ENCODE peak calls at places on chromosome 17, in eight cellular contexts. J is ovary, F is PC-3, I is neural progenitor cell, D is esophagus muscularis mucosa, K is astrocyte of the spinal cord, A is B cell, Y is epithelial cell of esophagus. B is an unnamed sample.

GRCh38 chr17:3712811-3713463 is 10.8 kb upstream of the HASPIN start:
- DNase-seq in I (no peak), F (no peak), A (no peak), K (no peak), J (no peak), D (no peak), Y (no peak), B (no peak)

GRCh38 chr17:29574732-29575510 is 6.4 kb downstream of the TP53I13 start:
- DNase-seq in K (no peak), F (no peak), Y (no peak), I (no peak), D (no peak), J (peak; percentile 24), A (no peak), B (no peak)

GRCh38 chr17:77322534-77323412 is 182.0 kb downstream of the SEC14L1 start:
- DNase-seq in A (peak; percentile 89), I (peak; percentile 23), D (no peak), F (peak; percentile 99), K (peak; percentile 100), J (peak; percentile 92), Y (peak; percentile 94), B (peak; percentile 90)

GRCh38 chr17:48149174-48150106 is 41.9 kb downstream of the SNX11 start:
- DNase-seq in J (no peak), K (no peak), I (peak; percentile 63), D (no peak), F (no peak), A (no peak), Y (no peak), B (no peak)

GRCh38 chr17:17042851-17043667 is 802 bp downstream of the MPRIP start:
- DNase-seq in Y (peak; percentile 70), K (peak; percentile 43), J (peak; percentile 31), F (peak; percentile 58), A (peak; percentile 52), I (peak; percentile 45), D (no peak), B (no peak)

GRCh38 chr17:19570497-19571151 is 37.0 kb downstream of the SLC47A1 start:
- DNase-seq in I (no peak), D (no peak), A (no peak), F (no peak), Y (no peak), J (no peak), K (no peak), B (no peak)

GRCh38 chr17:81426676-81427445 is 31.6 kb downstream of the BAHCC1 start:
- DNase-seq in D (no peak), I (no peak), Y (no peak), K (no peak), A (no peak), F (no peak), J (no peak), B (no peak)

GRCh38 chr17:38419508-38419981 is 8.7 kb upstream of the ARHGAP23 start:
- DNase-seq in D (no peak), Y (no peak), A (no peak), F (no peak), K (no peak), J (no peak), I (no peak), B (no peak)

GRCh38 chr17:45388604-45389325 is 43.9 kb downstream of the ARHGAP27 start:
- DNase-seq in F (peak; percentile 24), K (no peak), J (no peak), A (no peak), I (no peak), D (no peak), Y (peak; percentile 33), B (no peak)

GRCh38 chr17:51734462-51734861 is 424.1 kb downstream of the CA10 start:
- DNase-seq in A (no peak), Y (no peak), I (peak; percentile 29), F (peak; percentile 45), K (no peak), D (no peak), J (no peak), B (no peak)
- TF ChIP-seq CTCF in A (no peak), Y (peak; percentile 40), I (peak; percentile 58), F (peak; percentile 84), K (peak; percentile 30), D (peak; percentile 45), J (no peak), B (no peak)

DNA sequence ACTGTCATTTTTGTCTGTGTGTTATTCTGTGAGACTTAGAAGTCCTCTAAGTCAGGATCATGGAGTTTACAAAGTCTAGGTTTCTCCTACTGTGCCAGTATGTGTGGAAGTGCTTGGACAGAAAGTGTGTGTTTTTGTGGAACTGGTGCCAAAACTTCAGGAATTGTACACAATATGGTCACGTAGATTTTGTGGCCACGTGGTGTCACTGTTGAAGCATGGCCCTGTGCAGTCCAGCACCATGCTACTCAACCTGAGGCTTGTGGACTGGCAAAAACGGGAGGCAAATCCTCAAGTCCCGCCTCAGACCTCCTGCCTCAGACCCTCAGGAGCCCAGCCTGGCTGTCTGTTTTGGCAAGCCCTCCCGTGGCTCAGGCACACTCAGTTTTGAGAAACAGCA is 16.7 kb upstream of the ALKBH5 start:
- DNase-seq in I (no peak), D (no peak), A (no peak), F (peak; percentile 45), K (no peak), Y (no peak), J (no peak), B (no peak)
- TF ChIP-seq CTCF in I (peak; percentile 35), D (no peak), A (no peak), F (peak; percentile 56), K (peak; percentile 3), Y (peak; percentile 31), J (no peak), B (no peak)

GRCh38 chr17:52207786-52208185 is 49.3 kb upstream of the CA10 start:
- DNase-seq in F (no peak), A (no peak), K (no peak), D (no peak), J (no peak), I (no peak), Y (no peak), B (no peak)

GRCh38 chr17:52202572-52202876 is 44.0 kb upstream of the CA10 start:
- DNase-seq in J (no peak), A (no peak), K (no peak), F (no peak), Y (no peak), D (no peak), I (no peak), B (no peak)

DNA sequence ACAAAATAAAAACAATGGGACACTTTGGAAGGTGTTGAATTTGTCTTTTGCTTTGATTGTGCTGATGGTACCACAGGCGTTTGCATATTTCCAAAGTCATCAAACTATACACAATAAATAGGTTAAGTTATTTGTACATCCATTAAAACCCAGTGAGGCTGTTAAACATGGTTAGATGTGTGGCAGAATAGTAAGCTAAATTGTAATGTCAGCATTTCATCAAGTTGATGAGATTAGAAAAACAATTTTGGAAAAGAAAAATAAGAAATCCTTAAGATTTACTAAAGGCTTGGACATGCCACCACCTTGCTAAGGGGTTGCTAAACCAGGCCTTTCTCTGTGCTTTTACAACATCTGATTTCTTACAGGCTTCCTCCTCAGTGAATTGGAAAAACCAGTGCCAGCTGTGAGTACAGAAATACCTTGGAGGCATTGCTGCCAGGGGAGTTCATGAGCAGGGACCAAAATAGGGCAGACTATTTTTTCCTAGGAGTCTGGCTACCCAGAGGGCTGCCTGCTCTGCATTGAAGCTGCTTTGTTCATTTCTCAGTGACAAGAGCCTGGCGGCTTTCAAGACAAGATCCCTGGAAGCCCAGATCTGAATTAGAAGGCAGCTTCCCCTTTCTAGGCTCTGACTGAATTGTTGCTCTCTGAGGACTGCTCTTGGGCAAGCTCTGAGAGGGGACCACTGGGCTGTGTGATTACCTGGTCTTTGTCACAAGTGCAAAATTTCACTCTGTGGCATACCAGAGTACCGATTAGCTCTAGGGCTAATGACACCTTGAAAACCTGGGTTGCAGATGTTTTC is 43.5 kb upstream of the CA10 start:
- DNase-seq in I (peak; percentile 20), J (no peak), D (no peak), K (no peak), Y (no peak), A (no peak), F (no peak), B (no peak)
- TF ChIP-seq CTCF in I (no peak), J (no peak), D (no peak), K (no peak), Y (no peak), A (no peak), F (no peak), B (no peak)

DNA sequence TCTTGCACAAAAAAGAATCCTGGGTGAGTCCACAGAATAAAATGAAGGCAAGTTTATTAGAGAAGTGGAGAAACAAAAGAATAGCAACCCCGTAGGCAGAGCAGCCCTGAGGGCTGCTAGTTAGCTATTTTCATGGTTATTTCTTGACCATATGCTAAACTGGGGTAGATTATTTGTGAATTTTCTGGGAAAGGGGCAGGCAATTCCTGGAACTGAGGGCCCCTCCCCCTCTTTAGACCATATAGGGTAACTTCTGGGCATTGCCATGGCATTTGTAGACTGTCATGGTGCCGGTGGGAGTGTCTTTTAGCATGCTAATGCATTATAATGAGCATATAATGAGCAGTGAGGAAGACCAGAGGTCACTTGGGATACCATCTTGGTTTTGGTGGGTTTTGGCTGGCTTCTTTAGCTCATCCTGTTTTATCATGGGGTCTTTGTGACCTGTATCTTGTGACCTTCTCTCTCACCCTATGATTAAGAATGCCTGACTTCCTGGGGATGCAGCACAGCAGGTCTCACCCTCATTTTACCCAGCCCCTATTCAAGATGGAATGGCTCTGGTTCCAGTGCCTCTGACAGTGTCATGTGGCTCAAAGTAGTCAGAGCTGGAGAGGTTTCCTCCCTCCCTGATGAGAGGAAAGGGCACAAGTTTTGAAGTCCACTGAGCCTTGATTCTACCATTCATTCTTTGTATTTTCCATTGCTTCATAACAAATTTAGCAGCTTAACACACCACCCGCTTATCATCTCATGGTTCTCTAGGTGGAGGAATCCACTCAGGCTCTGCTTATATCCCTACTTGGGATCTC is 55.7 kb upstream of the LGALS9 start:
- DNase-seq in D (no peak), K (no peak), J (no peak), F (no peak), Y (no peak), I (no peak), A (no peak), B (no peak)
- TF ChIP-seq CTCF in D (no peak), K (no peak), J (no peak), F (no peak), Y (no peak), I (no peak), A (no peak), B (no peak)

DNA sequence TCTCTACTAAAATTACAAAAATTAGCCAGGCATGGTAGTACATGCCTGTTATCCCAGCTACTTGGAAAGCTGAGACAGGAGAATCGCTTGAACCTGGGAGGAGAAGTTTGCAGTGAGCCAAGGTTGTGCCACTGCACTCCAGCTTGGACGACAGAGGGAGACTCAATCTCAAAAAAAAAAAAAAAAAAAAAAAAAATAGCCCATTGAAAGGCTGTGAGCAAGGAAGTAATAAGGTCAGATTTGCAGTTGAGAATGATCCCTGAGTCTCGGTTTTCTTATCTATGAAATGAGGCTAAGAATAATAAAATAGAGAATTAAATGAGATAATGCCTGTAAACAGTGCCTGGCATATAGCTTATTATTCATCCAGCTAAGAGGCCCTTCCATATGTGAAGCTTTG is 1.3 kb upstream of the PDK2 start:
- DNase-seq in Y (no peak), K (no peak), D (no peak), I (no peak), A (no peak), F (no peak), J (no peak), B (no peak)
- TF ChIP-seq CTCF in Y (no peak), K (no peak), D (no peak), I (no peak), A (no peak), F (no peak), J (no peak), B (no peak)

B was measured in Calu3.